ENCODE peak calls at places on chromosomes 2 and 18, in eight cellular contexts. H is AG20443; X is stimulated activated naive CD8-positive, alpha-beta T cell treated with anti-CD3 and anti-CD28 coated beads, Interleukin-15, amount 100 ng/mL, for 72 hours; P is C1 segment of cervical spinal cord; J is T-helper 1 cell; U is mesendoderm; F is WTC11; S is dermis blood vessel endothelial cell. W is an unnamed sample.

GRCh38 chr2:135875491-135876065 is 665 bp downstream of the MCM6 start:
- DNase-seq in X (peak; percentile 86), S (peak; percentile 56), F (peak; percentile 52), U (peak; percentile 76), P (peak; percentile 63), H (peak; percentile 80), J (peak; percentile 61), W (peak; percentile 54)

GRCh38 chr2:28683100-28683706 is 68.4 kb upstream of the PPP1CB start:
- DNase-seq in H (peak; percentile 81), P (no peak), X (no peak), F (no peak), J (no peak), S (peak; percentile 82), U (peak; percentile 90), W (peak; percentile 18)

GRCh38 chr2:19456695-19457094 is 98.3 kb upstream of the OSR1 start:
- DNase-seq in P (no peak), X (no peak), J (no peak), H (no peak), S (no peak), U (no peak), F (no peak), W (no peak)

GRCh38 chr2:118980573-118980972 is 38.6 kb downstream of the MARCO start:
- DNase-seq in H (no peak), J (no peak), S (no peak), U (no peak), X (no peak), F (no peak), P (no peak), W (no peak)

GRCh38 chr2:217710218-217710565 is 292.6 kb downstream of the TNS1 start:
- DNase-seq in S (no peak), H (peak; percentile 70), J (no peak), U (peak; percentile 69), F (no peak), P (no peak), X (no peak), W (no peak)

GRCh38 chr2:42438685-42439084 is 55.1 kb downstream of the KCNG3 start:
- DNase-seq in S (no peak), X (no peak), F (no peak), P (no peak), U (no peak), H (no peak), J (no peak), W (no peak)

GRCh38 chr2:128277961-128278681 is 40.5 kb downstream of the HS6ST1 start:
- DNase-seq in S (no peak), X (no peak), U (no peak), J (no peak), F (peak; percentile 6), H (no peak), P (no peak), W (no peak)

GRCh38 chr2:240993446-240994160 is 4.8 kb upstream of the SNED1 start:
- DNase-seq in F (no peak), U (no peak), P (no peak), X (no peak), H (no peak), S (no peak), J (no peak), W (no peak)

GRCh38 chr2:85755122-85756027 is 1.6 kb downstream of the ATOH8 start:
- DNase-seq in P (no peak), H (peak; percentile 66), X (no peak), F (no peak), J (no peak), S (peak; percentile 37), U (no peak), W (no peak)

GRCh38 chr2:38572167-38572566 is 30.6 kb downstream of the HNRNPLL start:
- DNase-seq in U (no peak), F (no peak), X (no peak), P (no peak), S (peak; percentile 36), H (peak; percentile 42), J (no peak), W (peak; percentile 12)

GRCh38 chr18:66966171-66966570 is 362.3 kb upstream of the CDH19 start:
- DNase-seq in P (no peak), F (no peak), J (no peak), H (no peak), S (no peak), U (no peak), X (no peak), W (no peak)

GRCh38 chr18:35045121-35045520 is 3.9 kb downstream of the MAPRE2 start:
- DNase-seq in H (no peak), F (no peak), U (no peak), S (peak; percentile 31), X (no peak), J (no peak), P (no peak), W (peak; percentile 51)

GRCh38 chr2:69993708-69994107 is 32.3 kb upstream of the ASPRV1 start:
- DNase-seq in P (no peak), X (no peak), S (no peak), U (no peak), J (no peak), H (no peak), F (no peak), W (no peak)

GRCh38 chr18:26466026-26466425 is 82.3 kb downstream of the KCTD1 start:
- DNase-seq in U (no peak), S (no peak), X (no peak), J (no peak), H (no peak), P (no peak), F (no peak), W (no peak)

GRCh38 chr2:196376984-196377877 is 205.9 kb upstream of the STK17B start:
- DNase-seq in P (no peak), F (no peak), J (no peak), H (peak; percentile 21), X (peak; percentile 55), U (no peak), S (no peak), W (no peak)

GRCh38 chr2:223056656-223057418 is 4.8 kb downstream of the KCNE4 start:
- DNase-seq in H (no peak), J (no peak), S (no peak), P (no peak), F (no peak), U (no peak), X (no peak), W (no peak)

GRCh38 chr2:180077295-180077906 is 70.3 kb upstream of the CWC22 start:
- DNase-seq in F (no peak), H (peak; percentile 33), S (peak; percentile 39), J (no peak), U (peak; percentile 21), P (no peak), X (no peak), W (peak; percentile 32)

GRCh38 chr2:147449323-147450080 is 395.3 kb upstream of the ACVR2A start:
- DNase-seq in S (no peak), F (no peak), X (no peak), U (peak; percentile 85), J (peak; percentile 11), P (no peak), H (no peak), W (no peak)

GRCh38 chr18:44411971-44412370 is 268.7 kb upstream of the SETBP1 start:
- DNase-seq in H (peak; percentile 11), X (no peak), J (no peak), F (no peak), S (no peak), U (no peak), P (no peak), W (no peak)

GRCh38 chr2:147628971-147629421 is 215.8 kb upstream of the ACVR2A start:
- DNase-seq in U (no peak), S (no peak), X (no peak), F (no peak), P (no peak), J (no peak), H (peak; percentile 21), W (no peak)

GRCh38 chr18:41751161-41751560 is 203.9 kb upstream of the PIK3C3 start:
- DNase-seq in J (no peak), F (no peak), U (no peak), P (no peak), S (no peak), H (no peak), X (no peak), W (no peak)

GRCh38 chr18:9997711-9998110 is 83.9 kb downstream of the VAPA start:
- DNase-seq in U (no peak), F (no peak), X (no peak), H (no peak), P (no peak), J (no peak), S (no peak), W (no peak)

GRCh38 chr18:27808678-27809077 is 368.3 kb downstream of the CDH2 start:
- DNase-seq in X (no peak), S (no peak), P (no peak), F (no peak), J (no peak), H (no peak), U (no peak), W (no peak)

GRCh38 chr18:79317718-79318117 is 78.0 kb upstream of the NFATC1 start:
- DNase-seq in F (no peak), P (peak; percentile 88), J (no peak), U (peak; percentile 34), H (no peak), X (no peak), S (peak; percentile 25), W (no peak)

GRCh38 chr2:171226471-171226870 is 65.8 kb upstream of the TLK1 start:
- DNase-seq in J (no peak), U (no peak), X (no peak), S (no peak), H (no peak), P (peak; percentile 58), F (no peak), W (no peak)

GRCh38 chr18:58100154-58100553 is 56.1 kb downstream of the NEDD4L start:
- DNase-seq in U (no peak), H (no peak), F (no peak), X (no peak), S (no peak), J (no peak), P (no peak), W (no peak)

GRCh38 chr2:54524236-54524991 is 68.3 kb downstream of the SPTBN1 start:
- DNase-seq in P (no peak), U (peak; percentile 41), J (no peak), F (no peak), H (peak; percentile 78), X (peak; percentile 32), S (peak; percentile 82), W (peak; percentile 61)